ENCODE peak calls at places on chromosome 20, in five cellular contexts. H, Y, U, G and C are unnamed samples. For H3K27me3 and H3K4me1, the result is how much of the 10 kb centered on the place peaks cover.

GRCh38 chr20:34560141-34560523 is 1.6 kb downstream of the MAP1LC3A start:
- DNase-seq in H (no peak), Y (no peak), U (no peak), G (no peak), C (no peak)

GRCh38 chr20:49987868-49988690 is 5.3 kb downstream of the SNAI1 start:
- DNase-seq in H (no peak), Y (no peak), U (no peak), G (no peak), C (no peak)

GRCh38 chr20:53245581-53245980 is 273.4 kb downstream of the TSHZ2 start:
- DNase-seq in H (no peak), Y (no peak), U (no peak), G (no peak), C (no peak)

GRCh38 chr20:62644802-62645496 is 2.6 kb downstream of the SLCO4A1 start:
- DNase-seq in H (no peak), Y (no peak), U (peak), G (no peak), C (no peak)

GRCh38 chr20:50815162-50815989 is 20.5 kb downstream of the BCAS4 start:
- DNase-seq in H (no peak), Y (no peak), U (peak), G (no peak), C (no peak)

GRCh38 chr20:48818481-48818987 is 9.3 kb downstream of the PREX1 start:
- DNase-seq in H (no peak), Y (no peak), U (peak), G (no peak), C (no peak)

GRCh38 chr20:62232194-62232593 is 6.1 kb upstream of the OSBPL2 start:
- DNase-seq in H (no peak), Y (no peak), U (no peak), G (no peak), C (no peak)

GRCh38 chr20:34084227-34084923 is 27.7 kb downstream of the EIF2S2 start:
- DNase-seq in H (no peak), Y (peak), U (no peak), G (no peak), C (no peak)

GRCh38 chr20:50338479-50339195 is 148.0 kb downstream of the CEBPB start:
- DNase-seq in H (peak), Y (peak), U (no peak), G (no peak), C (no peak)

GRCh38 chr20:64080013-64080812 is at the start of gene OPRL1:
- DNase-seq in H (no peak), Y (no peak), U (no peak), G (no peak), C (no peak)

GRCh38 chr20:41287327-41287726 is 30.2 kb downstream of the ZHX3 start:
- DNase-seq in H (no peak), Y (no peak), U (no peak), G (no peak), C (no peak)

GRCh38 chr20:14712302-14712739 is 374.9 kb upstream of the FLRT3 start:
- DNase-seq in H (no peak), Y (no peak), U (no peak), G (no peak), C (no peak)

GRCh38 chr20:46199198-46199597 is 81.1 kb downstream of the CD40 start:
- DNase-seq in H (no peak), Y (no peak), U (no peak), G (no peak), C (no peak)

GRCh38 chr20:44496976-44497375 is 21.3 kb downstream of the TTPAL start:
- DNase-seq in H (peak), Y (peak), U (no peak), G (no peak), C (no peak)

GRCh38 chr20:2293486-2293885 is 2.3 kb upstream of the TGM3 start:
- DNase-seq in H (no peak), Y (no peak), U (no peak), G (no peak), C (no peak)

GRCh38 chr20:37935435-37935834 is 32.5 kb downstream of the VSTM2L start:
- DNase-seq in H (no peak), Y (peak), U (no peak), G (no peak), C (no peak)

GRCh38 chr20:58112017-58112781 is 116.3 kb downstream of the ANKRD60 start:
- DNase-seq in H (no peak), Y (no peak), U (no peak), G (no peak), C (no peak)

GRCh38 chr20:48451401-48451800 is 376.4 kb downstream of the PREX1 start:
- DNase-seq in H (no peak), Y (no peak), U (no peak), G (no peak), C (no peak)

GRCh38 chr20:63520594-63520938 is at the start of gene PPDPF:
- DNase-seq in H (peak), Y (peak), U (peak), G (peak), C (peak)

GRCh38 chr20:60984666-60985065 is 267.4 kb upstream of the CDH4 start:
- DNase-seq in H (no peak), Y (no peak), U (no peak), G (no peak), C (no peak)

GRCh38 chr20:62066339-62066982 is 780 bp upstream of the TAF4 start:
- DNase-seq in H (no peak), Y (no peak), U (peak), G (peak), C (no peak)

DNA sequence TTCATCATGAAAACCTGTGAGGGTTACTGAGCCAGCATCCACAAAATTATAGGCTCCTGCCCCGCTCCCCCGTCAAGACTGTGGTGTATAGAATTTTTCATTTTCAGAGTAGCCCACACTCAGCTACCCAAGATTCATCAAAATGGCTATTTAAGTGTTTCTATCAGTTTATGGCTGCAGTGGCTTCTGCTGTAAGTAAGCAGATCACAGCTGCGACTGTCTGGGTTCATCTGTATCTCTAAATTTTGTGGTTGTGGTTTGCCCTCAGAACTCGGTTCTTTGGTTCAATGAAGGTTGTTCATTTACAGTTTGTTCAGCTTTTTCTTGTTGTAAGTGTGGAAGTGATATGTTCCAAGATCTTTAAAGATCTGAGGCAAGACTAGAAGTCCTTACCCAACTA is 284.2 kb downstream of the DOK5 start:
- DNase-seq in H (no peak), Y (no peak), U (no peak), G (no peak), C (no peak)
- H3K4me3 ChIP-seq in H (no peak), Y (no peak), U (no peak), G (no peak), C (no peak)

GRCh38 chr20:31968299-31969126 is 562 bp downstream of the XKR7 start:
- DNase-seq in H (peak), Y (no peak), U (peak), G (peak), C (no peak)
- H3K27me3 ChIP-seq in H (half or more), Y (under half), U (half or more), G (half or more), C (under half)

GRCh38 chr20:10579942-10580341 is 93.9 kb downstream of the JAG1 start:
- DNase-seq in H (no peak), Y (no peak), U (no peak), G (no peak), C (no peak)

GRCh38 chr20:10578607-10579006 is 95.2 kb downstream of the JAG1 start:
- DNase-seq in H (no peak), Y (no peak), U (no peak), G (no peak), C (no peak)

GRCh38 chr20:10580700-10581099 is 93.1 kb downstream of the JAG1 start:
- DNase-seq in H (no peak), Y (no peak), U (no peak), G (no peak), C (no peak)

GRCh38 chr20:10576411-10576810 is 97.4 kb downstream of the JAG1 start:
- DNase-seq in H (no peak), Y (no peak), U (no peak), G (no peak), C (no peak)

GRCh38 chr20:10577648-10578047 is 96.2 kb downstream of the JAG1 start:
- DNase-seq in H (no peak), Y (no peak), U (no peak), G (no peak), C (no peak)
- H3K4me1 ChIP-seq in H (under half), Y (under half), U (under half), G (under half), C (under half)

GRCh38 chr20:1185781-1186334 is 1.1 kb upstream of the TMEM74B start:
- DNase-seq in H (peak), Y (no peak), U (peak), G (peak), C (no peak)
- H3K4me3 ChIP-seq in H (no peak), Y (peak), U (peak), G (peak), C (peak)

GRCh38 chr20:22536956-22537756 is 47.2 kb downstream of the FOXA2 start:
- DNase-seq in H (no peak), Y (no peak), U (no peak), G (no peak), C (no peak)

GRCh38 chr20:22545045-22545444 is 39.3 kb downstream of the FOXA2 start:
- DNase-seq in H (no peak), Y (no peak), U (no peak), G (no peak), C (no peak)

GRCh38 chr20:22544462-22544861 is 39.9 kb downstream of the FOXA2 start:
- DNase-seq in H (no peak), Y (no peak), U (no peak), G (no peak), C (no peak)

GRCh38 chr20:22546344-22546743 is 38.0 kb downstream of the FOXA2 start:
- DNase-seq in H (no peak), Y (no peak), U (no peak), G (no peak), C (no peak)

DNA sequence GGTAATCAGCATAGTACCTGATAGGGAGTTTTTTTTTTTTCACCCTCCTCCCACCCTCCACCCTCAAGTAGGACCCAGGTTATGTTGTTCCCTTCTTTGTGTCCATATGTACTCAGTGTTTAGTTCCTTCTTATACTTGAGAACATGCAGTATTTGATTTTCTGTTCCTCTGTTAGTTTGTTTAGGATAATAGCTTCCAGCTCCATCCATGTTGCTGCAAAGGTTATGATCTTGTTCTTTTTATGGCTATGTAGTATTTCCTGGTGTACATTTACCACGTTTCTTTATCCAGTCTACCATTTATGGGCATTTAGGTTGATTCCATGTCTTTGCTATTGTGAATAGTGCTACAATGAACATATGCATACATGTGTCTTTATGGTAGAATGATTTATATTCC is 41.9 kb downstream of the FOXA2 start:
- DNase-seq in H (no peak), Y (no peak), U (no peak), G (no peak), C (no peak)
- H3K27me3 ChIP-seq in H (under half), Y (under half), U (under half), G (under half), C (under half)